ENCODE peak calls at places on chromosomes 13 and 19, in four cellular contexts. G, X, M and S are unnamed samples.

GRCh38 chr13:51999525-51999924 is 11.7 kb downstream of the ATP7B start:
- DNase-seq in G (no peak), X (no peak), M (peak; percentile 39), S (peak; percentile 14)

GRCh38 chr13:113559061-113559460 is 25.5 kb upstream of the TFDP1 start:
- DNase-seq in G (no peak), X (no peak), M (no peak), S (no peak)

GRCh38 chr13:45769072-45769471 is 67.0 kb downstream of the CBY2 start:
- DNase-seq in G (no peak), X (no peak), M (no peak), S (no peak)

GRCh38 chr19:33587150-33587549 is 34.6 kb upstream of the CHST8 start:
- DNase-seq in G (no peak), X (no peak), M (no peak), S (no peak)

GRCh38 chr19:1063909-1064660 is 2.9 kb upstream of the ARHGAP45 start:
- DNase-seq in G (no peak), X (peak; percentile 45), M (no peak), S (no peak)

GRCh38 chr19:46019270-46019669 is 3.6 kb downstream of the PGLYRP1 start:
- DNase-seq in G (no peak), X (no peak), M (no peak), S (no peak)

GRCh38 chr13:22793598-22794134 is 387.1 kb upstream of the SGCG start:
- DNase-seq in G (no peak), X (no peak), M (peak; percentile 74), S (no peak)

GRCh38 chr19:4054471-4055208 is 12.1 kb downstream of the ZBTB7A start:
- DNase-seq in G (no peak), X (peak; percentile 43), M (no peak), S (no peak)

GRCh38 chr13:52980695-52981094 is 47.9 kb upstream of the OLFM4 start:
- DNase-seq in G (no peak), X (no peak), M (peak; percentile 36), S (peak; percentile 63)

GRCh38 chr19:3404324-3405260 is 38.2 kb downstream of the NFIC start:
- DNase-seq in G (no peak), X (peak; percentile 64), M (peak; percentile 69), S (no peak)

GRCh38 chr13:86108334-86108733 is 309.1 kb upstream of the SLITRK6 start:
- DNase-seq in G (no peak), X (no peak), M (no peak), S (no peak)

GRCh38 chr13:43265028-43265427 is 241.6 kb downstream of the DNAJC15 start:
- DNase-seq in G (no peak), X (no peak), M (no peak), S (no peak)

GRCh38 chr19:28403698-28404099 is 809.3 kb downstream of the UQCRFS1 start:
- DNase-seq in G (no peak), X (no peak), M (no peak), S (no peak)

GRCh38 chr13:41649659-41650058 is 192.3 kb downstream of the RGCC start:
- DNase-seq in G (no peak), X (no peak), M (peak; percentile 10), S (peak; percentile 9)

GRCh38 chr13:51336746-51337145 is 2.7 kb upstream of the SERPINE3 start:
- DNase-seq in G (no peak), X (no peak), M (no peak), S (no peak)

GRCh38 chr13:110525328-110526319 is 35.9 kb downstream of the RAB20 start:
- DNase-seq in G (no peak), X (peak; percentile 68), M (no peak), S (no peak)

GRCh38 chr19:51470966-51471365 is 7.4 kb upstream of the CEACAM18 start:
- DNase-seq in G (no peak), X (no peak), M (peak; percentile 10), S (no peak)

GRCh38 chr13:111960152-111960772 is 106.7 kb upstream of the SOX1 start:
- DNase-seq in G (no peak), X (no peak), M (no peak), S (no peak)

GRCh38 chr19:4547303-4548237 is 7.7 kb upstream of the LRG1 start:
- DNase-seq in G (no peak), X (peak; percentile 68), M (peak; percentile 22), S (peak; percentile 54)

GRCh38 chr13:97439196-97439595 is 5.2 kb downstream of the RAP2A start:
- DNase-seq in G (no peak), X (no peak), M (no peak), S (no peak)

GRCh38 chr13:21330126-21330861 is 128.8 kb downstream of the ZDHHC20 start:
- DNase-seq in G (no peak), X (no peak), M (no peak), S (no peak)

GRCh38 chr19:17205237-17206140 is 9.7 kb upstream of the USE1 start:
- DNase-seq in G (peak; percentile 63), X (peak; percentile 84), M (peak; percentile 76), S (peak; percentile 71)

GRCh38 chr19:17933414-17934129 is 757 bp downstream of the CCDC124 start:
- DNase-seq in G (no peak), X (no peak), M (peak; percentile 92), S (peak; percentile 66)

GRCh38 chr13:76886292-76887061 is at the start of gene KCTD12:
- DNase-seq in G (peak; percentile 84), X (peak; percentile 87), M (peak; percentile 79), S (peak; percentile 72)

GRCh38 chr13:46383383-46383782 is 3.7 kb downstream of the RUBCNL start:
- DNase-seq in G (no peak), X (no peak), M (no peak), S (no peak)

GRCh38 chr19:31272707-31273106 is 76.5 kb downstream of the TSHZ3 start:
- DNase-seq in G (no peak), X (no peak), M (no peak), S (no peak)

GRCh38 chr13:74128171-74128767 is 5.9 kb downstream of the KLF12 start:
- DNase-seq in G (no peak), X (no peak), M (peak; percentile 16), S (peak; percentile 29)

GRCh38 chr13:48908381-48909087 is 67.2 kb upstream of the FNDC3A start:
- DNase-seq in G (no peak), X (no peak), M (peak; percentile 66), S (peak; percentile 75)

GRCh38 chr13:106145997-106146864 is 389.2 kb downstream of the EFNB2 start:
- DNase-seq in G (no peak), X (peak; percentile 45), M (peak; percentile 30), S (no peak)
- TF ChIP-seq CTCF in G (no peak), X (no peak), M (no peak), S (no peak)

GRCh38 chr13:31538067-31539042 is 201.0 kb upstream of the RXFP2 start:
- DNase-seq in G (no peak), X (peak; percentile 18), M (peak; percentile 39), S (peak; percentile 72)
- TF ChIP-seq CTCF in G (peak; percentile 47), X (no peak), M (peak; percentile 52), S (peak; percentile 51)

GRCh38 chr19:10894911-10895213 is 23.5 kb downstream of the CARM1 start:
- DNase-seq in G (no peak), X (no peak), M (no peak), S (no peak)

GRCh38 chr19:10895363-10895762 is 24.0 kb downstream of the CARM1 start:
- DNase-seq in G (no peak), X (no peak), M (no peak), S (no peak)

GRCh38 chr19:10898633-10899032 is 27.3 kb downstream of the CARM1 start:
- DNase-seq in G (no peak), X (no peak), M (no peak), S (no peak)

GRCh38 chr19:10896851-10897526 is 25.6 kb downstream of the CARM1 start:
- DNase-seq in G (no peak), X (no peak), M (no peak), S (no peak)

DNA sequence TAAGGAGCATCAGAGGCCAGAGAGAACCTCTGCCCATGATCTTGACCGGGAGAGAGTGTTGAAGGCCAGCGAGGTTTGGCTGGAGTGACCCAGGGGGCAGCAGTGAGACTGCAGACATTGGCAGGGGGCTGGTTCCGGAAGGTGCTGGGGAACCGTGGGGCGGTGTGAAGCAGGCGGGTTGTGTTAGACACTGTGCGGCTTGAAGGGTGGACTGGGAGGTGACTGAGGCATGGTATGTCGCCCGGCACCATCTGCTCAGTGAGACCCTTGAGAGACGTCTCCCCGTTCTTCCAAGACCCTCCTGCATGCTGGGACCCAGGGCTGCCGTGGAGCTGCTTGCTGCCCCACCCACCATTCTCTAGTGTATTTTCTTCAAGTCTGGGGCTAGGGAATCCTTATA is 24.6 kb downstream of the CARM1 start:
- DNase-seq in G (peak; percentile 67), X (no peak), M (no peak), S (no peak)
- TF ChIP-seq CTCF in G (no peak), X (no peak), M (no peak), S (no peak)

GRCh38 chr19:8355631-8356402 is 8.1 kb upstream of the ANGPTL4 start:
- DNase-seq in G (no peak), X (no peak), M (peak; percentile 78), S (peak; percentile 99)
- TF ChIP-seq CTCF in G (no peak), X (no peak), M (no peak), S (no peak)

GRCh38 chr19:13610042-13610691 is 103.9 kb upstream of the CACNA1A start:
- DNase-seq in G (no peak), X (peak; percentile 46), M (no peak), S (no peak)
- TF ChIP-seq CTCF in G (no peak), X (no peak), M (no peak), S (no peak)

DNA sequence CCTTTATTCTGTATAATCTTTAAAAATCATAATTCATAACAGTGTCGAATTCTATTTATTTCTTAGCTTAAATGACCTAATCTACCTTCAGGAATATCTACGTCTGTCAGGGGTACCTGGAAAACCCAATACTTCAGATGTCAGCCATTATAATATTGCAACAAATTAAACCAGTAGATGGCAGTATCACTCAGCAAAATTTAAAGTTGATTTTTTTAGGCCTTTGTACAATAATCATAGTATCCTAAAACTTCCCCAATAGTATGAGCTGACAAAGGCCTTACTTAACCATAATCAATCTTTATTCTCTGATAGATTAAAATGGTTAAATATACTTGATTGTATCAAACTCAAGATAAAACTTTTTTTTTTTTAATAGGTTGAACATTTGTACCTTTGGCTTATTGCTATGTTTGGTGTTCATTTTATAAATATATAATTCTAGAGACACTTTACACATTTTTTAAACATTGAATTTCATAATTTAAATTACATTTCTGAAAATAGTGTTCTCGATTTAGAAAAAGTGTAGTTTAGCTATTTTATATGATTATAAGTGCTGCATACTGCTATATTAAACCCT is 830.2 kb upstream of the SPRY2 start:
- DNase-seq in G (no peak), X (no peak), M (peak; percentile 28), S (peak; percentile 37)
- TF ChIP-seq CTCF in G (peak; percentile 77), X (no peak), M (peak; percentile 47), S (peak; percentile 45)

GRCh38 chr13:39452412-39452811 is 150.6 kb downstream of the LHFPL6 start:
- DNase-seq in G (no peak), X (no peak), M (no peak), S (no peak)
- TF ChIP-seq CTCF in G (no peak), X (no peak), M (no peak), S (no peak)

GRCh38 chr19:41795031-41795461 is 1.3 kb upstream of the CEACAM3 start:
- DNase-seq in G (peak; percentile 66), X (no peak), M (peak; percentile 56), S (peak; percentile 64)
- TF ChIP-seq CTCF in G (peak; percentile 90), X (peak; percentile 74), M (peak; percentile 85), S (peak; percentile 75)